ENCODE peak calls at places on chromosomes 13 and 19, in nine cellular contexts. C, V, K, U, M, E, P, N and S are unnamed samples.

GRCh38 chr19:32489971-32490370 is 84.4 kb downstream of the DPY19L3 start:
- DNase-seq in N (no peak), U (no peak), M (no peak), V (no peak), K (no peak), C (no peak), E (no peak), P (no peak), S (no peak)

GRCh38 chr19:4375164-4375619 is 25.2 kb downstream of the SH3GL1 start:
- DNase-seq in E (no peak), M (no peak), C (no peak), P (peak; percentile 64), V (peak; percentile 71), N (peak; percentile 86), K (no peak), U (no peak), S (peak; percentile 48)

GRCh38 chr13:76620036-76620435 is 266.2 kb downstream of the KCTD12 start:
- DNase-seq in M (no peak), N (no peak), U (no peak), C (no peak), E (no peak), P (no peak), V (no peak), K (no peak), S (no peak)

GRCh38 chr19:34788074-34788473 is 15.1 kb upstream of the ZNF599 start:
- DNase-seq in V (no peak), K (no peak), U (no peak), P (no peak), N (no peak), M (no peak), E (no peak), C (no peak), S (no peak)

GRCh38 chr13:22357132-22357531 is 686.3 kb downstream of the FGF9 start:
- DNase-seq in M (no peak), U (no peak), N (no peak), K (no peak), C (no peak), V (no peak), E (no peak), P (no peak), S (no peak)

GRCh38 chr13:108957369-108958012 is 328.1 kb downstream of the MYO16 start:
- DNase-seq in P (no peak), N (no peak), C (no peak), U (no peak), M (no peak), K (peak; percentile 8), E (no peak), V (no peak), S (no peak)

GRCh38 chr13:91627952-91628739 is 229.7 kb downstream of the GPC5 start:
- DNase-seq in C (no peak), K (no peak), P (no peak), E (no peak), N (no peak), U (no peak), V (no peak), M (no peak), S (no peak)

GRCh38 chr13:113735750-113736149 is 23.3 kb upstream of the TMEM255B start:
- DNase-seq in K (no peak), E (no peak), N (no peak), V (no peak), U (no peak), M (no peak), C (peak; percentile 58), P (no peak), S (no peak)

GRCh38 chr13:25882732-25883357 is 169.0 kb downstream of the SHISA2 start:
- DNase-seq in M (no peak), N (no peak), P (peak; percentile 15), C (no peak), V (no peak), U (no peak), E (no peak), K (peak; percentile 39), S (no peak)
- H3K27ac ChIP-seq in M (no peak overlapping the region), N (no peak overlapping the region), P (no peak overlapping the region), C (no peak overlapping the region), V (no peak overlapping the region), U (peak overlapping the region; percentile 71), E (no peak overlapping the region), K (peak overlapping the region; percentile 82), S (no peak overlapping the region)

DNA sequence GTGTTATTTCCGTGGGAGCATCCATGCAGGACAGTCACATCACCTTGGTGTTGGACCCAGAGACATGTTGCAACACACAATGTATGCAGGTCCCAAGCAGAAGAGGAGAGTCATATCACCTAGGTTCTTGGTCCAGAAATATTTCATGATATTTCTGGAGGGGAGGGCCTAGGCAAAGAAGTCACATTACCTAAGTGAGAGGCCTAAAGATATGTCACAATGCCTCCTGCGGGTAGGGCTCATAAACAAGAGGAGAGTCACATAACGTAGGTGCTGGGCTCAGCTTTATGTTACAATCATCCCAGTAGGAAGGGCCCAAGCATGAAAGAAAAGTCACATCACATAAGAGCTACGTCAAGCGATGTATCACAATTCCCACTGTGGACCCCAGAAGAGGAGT is 10.8 kb upstream of the ZNF724 start:
- DNase-seq in U (no peak), E (no peak), V (no peak), M (no peak), N (no peak), K (no peak), P (no peak), C (no peak), S (no peak)
- H3K36me3 ChIP-seq in U (peaks cover 43% of the 10 kb centered on the region), E (peaks cover 33% of the 10 kb centered on the region), V (peaks cover 18% of the 10 kb centered on the region), M (no peaks in the 10 kb centered on the region), N (no peaks in the 10 kb centered on the region), K (peaks cover 3% of the 10 kb centered on the region), P (peaks cover 26% of the 10 kb centered on the region), C (peaks cover 31% of the 10 kb centered on the region), S (no peaks in the 10 kb centered on the region)

DNA sequence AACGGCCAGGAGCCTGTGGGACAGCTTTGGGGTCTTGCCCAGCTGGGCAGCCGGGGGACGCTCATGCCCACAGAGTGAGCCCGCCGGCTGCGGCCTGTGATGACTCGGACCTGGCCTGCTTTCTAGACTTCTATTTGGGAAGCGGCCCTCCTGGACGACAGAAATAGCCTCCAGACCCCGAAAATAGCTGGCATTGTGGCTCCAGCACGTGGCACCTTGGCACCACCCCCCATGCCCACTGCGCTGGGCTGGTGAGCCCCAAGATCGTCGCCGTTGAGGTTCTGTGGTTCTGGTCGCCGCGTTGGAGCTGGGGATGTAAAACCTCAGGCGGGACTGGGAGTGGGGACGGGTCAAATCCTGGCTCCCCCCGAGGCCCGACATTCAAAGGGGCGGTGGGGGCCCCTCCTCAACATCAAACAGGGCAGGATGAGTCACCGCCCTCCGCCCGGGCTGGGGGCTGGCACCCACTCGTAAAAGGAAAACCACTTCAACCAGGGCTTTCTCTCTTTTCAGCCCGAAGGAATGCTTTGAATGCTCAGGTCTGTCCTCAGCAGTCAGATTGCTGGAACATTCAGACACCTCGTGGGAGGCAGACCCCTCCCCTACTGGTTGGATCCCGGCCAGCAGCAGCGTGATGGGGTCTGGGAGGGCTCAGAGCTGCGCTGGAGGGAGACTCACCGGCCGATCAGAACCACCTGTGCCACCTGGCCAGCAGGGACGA is 42.1 kb downstream of the GADD45B start:
- DNase-seq in N (no peak), V (no peak), P (no peak), M (no peak), C (no peak), K (peak; percentile 37), E (no peak), U (no peak), S (no peak)
- H3K4me3 ChIP-seq in N (no peak overlapping the region), V (no peak overlapping the region), P (no peak overlapping the region), M (no peak overlapping the region), C (no peak overlapping the region), K (no peak overlapping the region), E (no peak overlapping the region), U (no peak overlapping the region), S (no peak overlapping the region)

GRCh38 chr13:90300015-90300414 is 1047.5 kb upstream of the MIR17HG start:
- DNase-seq in N (no peak), V (no peak), M (no peak), C (no peak), E (no peak), P (no peak), K (no peak), U (no peak), S (no peak)
- H3K27ac ChIP-seq in N (no peak overlapping the region), V (no peak overlapping the region), M (no peak overlapping the region), C (no peak overlapping the region), E (no peak overlapping the region), P (no peak overlapping the region), K (no peak overlapping the region), U (no peak overlapping the region), S (no peak overlapping the region)

DNA sequence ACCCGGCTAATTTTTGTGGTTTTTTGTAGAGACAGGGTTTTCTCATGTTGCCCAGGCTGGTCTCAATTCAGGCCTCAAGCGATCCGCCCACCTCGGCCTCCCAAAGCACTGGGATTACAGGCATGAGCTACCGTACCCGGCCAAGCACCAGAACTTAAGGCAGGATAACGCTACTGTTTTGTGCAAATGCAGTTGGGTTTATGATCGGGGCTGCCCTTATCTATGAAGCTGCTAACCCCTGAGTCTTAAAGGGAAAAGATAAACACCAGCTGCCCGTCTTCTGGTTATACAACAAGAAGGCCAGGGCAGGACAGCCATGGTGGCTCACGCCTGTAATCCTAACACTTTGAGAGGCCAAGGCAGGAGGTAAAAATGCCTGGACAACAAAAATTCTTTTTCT is 12.6 kb upstream of the TM6SF2 start:
- DNase-seq in N (no peak), M (no peak), C (no peak), U (no peak), P (no peak), E (no peak), V (no peak), K (no peak), S (no peak)
- H3K36me3 ChIP-seq in N (peaks cover 8% of the 10 kb centered on the region), M (no peaks in the 10 kb centered on the region), C (peaks cover 92% of the 10 kb centered on the region), U (peaks cover 36% of the 10 kb centered on the region), P (peaks cover 22% of the 10 kb centered on the region), E (peaks cover 72% of the 10 kb centered on the region), V (peaks cover 34% of the 10 kb centered on the region), K (no peaks in the 10 kb centered on the region), S (peaks cover 32% of the 10 kb centered on the region)